ENCODE peak calls at places on chromosomes 6 and 20, in four cellular contexts. L is brain microvascular endothelial cell, C is neural progenitor cell, V is testis. J is an unnamed sample.

GRCh38 chr6:127051571-127052260 is 66.8 kb upstream of the RSPO3 start:
- DNase-seq in L (peak; percentile 63), C (no peak), V (no peak), J (no peak)

GRCh38 chr20:31836853-31837608 is 8.4 kb downstream of the FOXS1 start:
- DNase-seq in L (no peak), C (peak; percentile 49), V (no peak), J (peak; percentile 55)

GRCh38 chr6:154243793-154244768 is 112.5 kb downstream of the IPCEF1 start:
- DNase-seq in L (no peak), C (peak; percentile 14), V (no peak), J (no peak)

GRCh38 chr20:1630186-1630585 is 10.4 kb upstream of the SIRPB1 start:
- DNase-seq in L (no peak), C (no peak), V (no peak), J (no peak)

GRCh38 chr20:41314386-41314785 is 3.1 kb downstream of the ZHX3 start:
- DNase-seq in L (no peak), C (no peak), V (no peak), J (peak; percentile 40)

GRCh38 chr20:35680464-35681183 is 15.9 kb upstream of the CPNE1 start:
- DNase-seq in L (no peak), C (no peak), V (peak; percentile 2), J (no peak)

GRCh38 chr6:109050012-109050411 is 44.6 kb downstream of the SESN1 start:
- DNase-seq in L (no peak), C (no peak), V (no peak), J (no peak)

GRCh38 chr20:40960521-40960956 is 68.1 kb upstream of the TOP1 start:
- DNase-seq in L (no peak), C (no peak), V (no peak), J (no peak)

GRCh38 chr20:46979603-46980241 is 85.1 kb downstream of the EYA2 start:
- DNase-seq in L (no peak), C (no peak), V (no peak), J (peak; percentile 86)

GRCh38 chr20:46975976-46976375 is 81.3 kb downstream of the EYA2 start:
- DNase-seq in L (no peak), C (no peak), V (no peak), J (no peak)

GRCh38 chr20:46977204-46977603 is 82.6 kb downstream of the EYA2 start:
- DNase-seq in L (no peak), C (no peak), V (no peak), J (no peak)

GRCh38 chr20:46978871-46979536 is 84.4 kb downstream of the EYA2 start:
- DNase-seq in L (no peak), C (no peak), V (peak; percentile 72), J (peak; percentile 99)

DNA sequence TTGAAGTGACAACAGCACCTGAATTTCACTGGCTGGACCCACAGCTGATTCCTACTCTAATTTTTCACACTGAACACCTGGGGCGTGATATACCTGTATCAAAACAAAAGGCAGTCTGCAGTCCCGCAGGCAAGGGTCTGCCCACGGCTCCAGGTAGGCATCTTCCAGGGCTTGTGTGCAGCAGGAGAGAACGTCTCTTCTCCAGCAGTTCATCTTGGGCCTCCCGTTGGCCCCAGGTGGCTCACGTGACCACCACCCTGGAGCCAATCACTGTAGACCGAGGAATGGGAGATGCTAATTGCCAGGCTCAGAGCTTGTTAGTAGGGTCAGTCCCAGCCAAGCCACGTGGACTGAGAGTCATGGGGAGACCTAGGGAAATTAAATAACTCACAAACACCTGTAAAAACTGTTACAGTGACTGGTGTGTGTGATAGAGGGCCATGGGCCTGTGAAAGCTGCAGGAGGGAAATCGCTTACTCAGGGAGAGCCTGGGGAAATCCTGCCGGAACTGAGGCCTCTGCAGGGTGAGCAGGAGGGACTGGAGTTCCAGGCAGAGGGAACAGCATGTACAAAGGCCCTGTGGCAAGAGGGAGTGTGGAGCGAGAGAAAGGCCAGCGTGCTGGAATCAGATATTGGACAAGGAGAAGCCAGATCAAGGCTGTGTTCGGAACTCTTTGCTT is 83.4 kb downstream of the EYA2 start:
- DNase-seq in L (no peak), C (no peak), V (no peak), J (no peak)
- H3K4me3 ChIP-seq in L (no peak overlapping the region), C (no peak overlapping the region), V (no peak overlapping the region), J (no peak overlapping the region)

GRCh38 chr6:15014958-15015357 is 230.9 kb upstream of the JARID2 start:
- DNase-seq in L (no peak), C (no peak), V (no peak), J (no peak)

GRCh38 chr6:15020114-15020770 is 225.6 kb upstream of the JARID2 start:
- DNase-seq in L (no peak), C (no peak), V (no peak), J (no peak)

GRCh38 chr6:15016813-15017212 is 229.1 kb upstream of the JARID2 start:
- DNase-seq in L (no peak), C (no peak), V (no peak), J (no peak)

GRCh38 chr6:15017251-15017650 is 228.6 kb upstream of the JARID2 start:
- DNase-seq in L (peak; percentile 5), C (peak; percentile 89), V (peak; percentile 60), J (no peak)

DNA sequence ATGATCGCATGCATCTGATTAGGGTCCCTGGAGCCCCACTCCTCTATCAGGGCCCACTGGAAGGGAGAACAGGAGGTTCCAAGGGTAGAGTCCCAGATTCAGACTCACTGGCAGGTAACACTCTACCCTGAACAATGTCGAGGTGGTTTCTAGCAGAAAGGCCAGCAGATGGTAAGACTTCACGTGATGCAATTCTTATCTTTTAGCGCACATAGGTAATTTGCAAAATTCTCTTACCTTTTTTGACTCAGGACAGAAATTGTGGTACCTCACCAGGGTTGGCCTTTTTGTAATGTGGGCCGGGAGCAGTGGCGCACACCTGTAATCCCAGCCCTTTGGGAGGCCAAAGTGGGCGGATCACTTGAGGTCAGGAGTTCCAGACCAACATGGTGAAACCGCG is 228.1 kb upstream of the JARID2 start:
- DNase-seq in L (no peak), C (no peak), V (no peak), J (no peak)
- H3K27me3 ChIP-seq in L (no peaks in the 10 kb centered on the region), C (no peaks in the 10 kb centered on the region), V (no peaks in the 10 kb centered on the region), J (no peaks in the 10 kb centered on the region)

GRCh38 chr6:125979101-125979500 is 7.2 kb upstream of the TRMT11 start:
- DNase-seq in L (no peak), C (no peak), V (no peak), J (no peak)
- H3K27ac ChIP-seq in L (no peak overlapping the region), C (no peak overlapping the region), V (no peak overlapping the region), J (no peak overlapping the region)

DNA sequence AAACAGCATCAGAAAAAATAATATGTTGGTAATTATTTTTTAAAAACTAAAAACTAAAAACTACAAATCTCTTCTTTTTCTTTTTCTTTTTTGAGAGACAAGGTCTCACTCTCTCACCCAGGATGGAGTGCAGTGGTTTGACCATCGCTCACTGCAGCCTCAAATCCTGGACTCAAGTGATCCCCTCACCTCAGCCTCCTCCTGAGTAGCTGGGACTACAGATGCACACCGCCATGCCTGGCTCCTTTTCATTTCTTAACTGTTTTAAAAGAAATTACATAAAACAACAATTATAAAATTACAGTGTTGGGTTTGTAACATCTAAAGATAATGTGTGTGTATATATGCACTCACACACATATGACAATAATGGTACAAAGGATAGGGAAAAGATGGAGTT is 24.1 kb downstream of the HLA-E start:
- DNase-seq in L (no peak), C (no peak), V (no peak), J (no peak)
- H3K4me3 ChIP-seq in L (no peak overlapping the region), C (no peak overlapping the region), V (no peak overlapping the region), J (no peak overlapping the region)

DNA sequence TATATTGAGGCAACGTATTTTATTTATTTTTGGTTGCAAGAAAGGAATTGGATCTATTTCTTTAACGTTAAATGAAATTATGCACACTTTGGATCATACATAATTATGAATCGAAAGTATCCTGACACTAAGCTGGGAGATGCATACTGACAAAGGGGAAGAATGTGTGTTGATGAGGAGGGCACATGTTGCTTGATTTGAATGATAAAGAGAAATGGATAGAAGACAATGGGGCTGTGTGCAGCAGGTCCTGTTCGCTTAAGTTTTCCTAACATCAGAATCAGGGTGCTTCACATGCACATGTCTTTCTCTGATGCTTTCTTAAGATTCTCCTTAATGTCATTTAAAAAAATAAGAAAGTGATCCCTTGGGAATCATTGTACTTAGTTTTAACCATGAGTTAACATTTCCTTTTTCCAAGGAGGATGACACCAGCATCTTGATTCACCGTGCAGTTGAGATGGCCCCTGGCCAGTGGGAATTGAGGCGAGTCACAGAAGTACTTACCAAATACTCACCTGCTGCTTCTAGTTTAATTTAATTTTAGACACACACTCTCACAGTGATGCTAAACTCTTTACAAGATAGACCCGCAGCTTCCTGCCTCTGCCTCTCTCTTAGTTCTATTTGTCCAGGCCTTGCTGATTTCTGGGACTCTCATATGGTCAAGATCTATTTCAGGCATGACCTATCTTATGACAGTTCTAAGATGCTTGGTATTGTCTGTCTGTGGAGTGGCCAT is 116.5 kb downstream of the CLIC5 start:
- DNase-seq in L (no peak), C (no peak), V (no peak), J (peak; percentile 22)
- H3K27me3 ChIP-seq in L (no peaks in the 10 kb centered on the region), C (peaks cover 29% of the 10 kb centered on the region), V (no peaks in the 10 kb centered on the region), J (no peaks in the 10 kb centered on the region)

DNA sequence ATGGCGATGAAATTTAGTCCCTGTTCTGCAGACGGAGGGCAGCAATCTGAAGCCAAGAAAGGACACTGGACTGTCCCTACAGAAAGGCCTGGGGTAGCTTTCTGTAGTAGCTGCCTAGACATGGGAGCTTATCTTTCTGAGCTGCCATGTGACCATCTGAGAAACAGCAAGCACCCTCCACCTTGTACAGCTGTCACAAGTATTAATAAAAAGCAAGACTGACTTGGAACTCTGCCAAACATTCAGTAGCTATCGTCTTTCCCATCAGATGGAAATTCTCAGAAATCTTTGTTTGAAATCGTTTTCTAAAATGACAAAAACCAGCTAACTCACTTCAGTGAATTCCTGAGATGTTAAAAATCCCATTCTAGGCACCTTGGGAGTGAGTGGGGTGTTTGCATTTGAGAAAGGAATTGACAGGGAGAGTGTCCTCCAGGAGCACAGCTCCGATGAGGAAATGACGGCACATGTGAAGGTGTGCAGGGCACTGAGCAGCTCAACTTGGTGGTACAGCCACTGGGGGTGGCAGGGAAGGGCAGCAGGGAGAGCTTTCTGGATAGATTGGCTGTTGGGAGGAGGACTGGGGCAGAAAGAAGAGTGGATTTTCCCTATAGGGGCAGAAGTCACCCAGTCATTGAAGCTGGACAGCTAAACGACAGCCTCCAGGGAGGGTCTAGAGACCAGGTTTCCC is 24.5 kb downstream of the ACSS1 start:
- DNase-seq in L (no peak), C (no peak), V (no peak), J (peak; percentile 91)
- H3K27ac ChIP-seq in L (no peak overlapping the region), C (no peak overlapping the region), V (peak overlapping the region; percentile 75), J (peak overlapping the region; percentile 88)

DNA sequence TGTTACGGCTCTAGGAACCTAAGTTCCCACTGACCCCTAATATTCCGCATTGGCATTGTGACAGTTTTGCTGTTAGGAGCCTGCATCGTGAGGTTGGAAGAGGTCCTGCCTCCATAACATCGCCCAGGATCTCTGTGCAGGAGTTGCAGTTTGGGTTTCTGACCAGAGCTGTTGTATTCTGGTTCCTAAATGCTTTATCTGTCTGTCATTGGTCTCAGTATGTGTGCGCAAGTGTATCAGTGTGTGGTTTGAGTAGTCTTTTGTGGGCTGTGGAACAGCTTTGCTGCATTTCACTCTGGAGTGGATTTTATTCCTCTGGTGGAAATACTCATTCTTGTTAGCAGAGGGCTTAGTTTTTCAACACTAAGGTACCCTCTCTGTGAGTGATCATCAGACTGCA is 95.6 kb downstream of the CDYL start:
- DNase-seq in L (no peak), C (no peak), V (no peak), J (no peak)
- H3K4me3 ChIP-seq in L (no peak overlapping the region), C (no peak overlapping the region), V (no peak overlapping the region), J (no peak overlapping the region)

GRCh38 chr6:140590641-140591040 is 1216.2 kb upstream of the CITED2 start:
- DNase-seq in L (no peak), C (no peak), V (no peak), J (no peak)
- H3K27me3 ChIP-seq in L (no peaks in the 10 kb centered on the region), C (no peaks in the 10 kb centered on the region), V (no peaks in the 10 kb centered on the region), J (no peaks in the 10 kb centered on the region)

GRCh38 chr20:33828912-33829560 is 17.9 kb downstream of the CHMP4B start:
- DNase-seq in L (no peak), C (no peak), V (no peak), J (no peak)
- H3K27ac ChIP-seq in L (no peak overlapping the region), C (no peak overlapping the region), V (peak overlapping the region; percentile 55), J (peak overlapping the region; percentile 53)